ENCODE peak calls at places on chromosomes 13 and 19, in six cellular contexts. Q is DMS153, A is NCI-H226, S is mesenteric fat pad, R is islet precursor cell, L is GDM1. M is an unnamed sample.

GRCh38 chr19:18672606-18673337 is 10.7 kb upstream of the CRTC1 start:
- DNase-seq in Q (no peak), A (no peak), S (no peak), R (no peak), L (no peak), M (no peak)

GRCh38 chr13:105774739-105775460 is 760.6 kb downstream of the EFNB2 start:
- DNase-seq in Q (no peak), A (no peak), S (no peak), R (peak; percentile 96), L (no peak), M (no peak)

GRCh38 chr19:41995959-41996797 is 2.1 kb upstream of the ATP1A3 start:
- DNase-seq in Q (no peak), A (peak; percentile 1), S (no peak), R (no peak), L (no peak), M (no peak)

GRCh38 chr13:30466358-30466714 is 600 bp upstream of the HMGB1 start:
- DNase-seq in Q (no peak), A (no peak), S (no peak), R (no peak), L (no peak), M (no peak)

GRCh38 chr19:43872547-43873336 is 45.6 kb downstream of the ZNF283 start:
- DNase-seq in Q (no peak), A (no peak), S (no peak), R (no peak), L (no peak), M (no peak)

GRCh38 chr13:95355491-95355890 is 54.2 kb upstream of the ABCC4 start:
- DNase-seq in Q (no peak), A (peak; percentile 76), S (no peak), R (peak; percentile 63), L (no peak), M (no peak)

GRCh38 chr19:5086232-5086631 is 117.3 kb downstream of the KDM4B start:
- DNase-seq in Q (no peak), A (no peak), S (no peak), R (no peak), L (no peak), M (no peak)

GRCh38 chr13:99347335-99347878 is 40.2 kb upstream of the GPR183 start:
- DNase-seq in Q (no peak), A (no peak), S (no peak), R (no peak), L (no peak), M (no peak)

GRCh38 chr19:7113233-7113632 is 43.7 kb downstream of the ZNF557 start:
- DNase-seq in Q (no peak), A (no peak), S (no peak), R (no peak), L (no peak), M (no peak)

GRCh38 chr19:1819211-1819975 is 7.3 kb upstream of the ATP8B3 start:
- DNase-seq in Q (no peak), A (no peak), S (no peak), R (no peak), L (no peak), M (no peak)

GRCh38 chr13:43316997-43317396 is 293.6 kb downstream of the DNAJC15 start:
- DNase-seq in Q (no peak), A (peak; percentile 39), S (no peak), R (no peak), L (peak; percentile 67), M (no peak)

GRCh38 chr19:33879818-33880575 is 83.3 kb downstream of the KCTD15 start:
- DNase-seq in Q (no peak), A (no peak), S (peak; percentile 86), R (peak; percentile 67), L (no peak), M (no peak)

GRCh38 chr13:106532111-106532929 is 3.1 kb downstream of the EFNB2 start:
- DNase-seq in Q (no peak), A (peak; percentile 25), S (no peak), R (peak; percentile 73), L (no peak), M (no peak)

GRCh38 chr13:27573265-27573664 is 47.1 kb downstream of the LNX2 start:
- DNase-seq in Q (no peak), A (no peak), S (no peak), R (no peak), L (no peak), M (no peak)

GRCh38 chr19:37997911-37998344 is 90.9 kb downstream of the SIPA1L3 start:
- DNase-seq in Q (no peak), A (peak; percentile 86), S (no peak), R (no peak), L (no peak), M (no peak)

GRCh38 chr13:59413121-59413520 is 750.6 kb downstream of the DIAPH3 start:
- DNase-seq in Q (no peak), A (no peak), S (no peak), R (no peak), L (peak; percentile 62), M (no peak)

GRCh38 chr13:113991191-113991669 is 17.4 kb upstream of the C13orf46 start:
- DNase-seq in Q (no peak), A (no peak), S (no peak), R (no peak), L (no peak), M (no peak)

GRCh38 chr19:39411006-39411831 is 1.2 kb upstream of the PLEKHG2 start:
- DNase-seq in Q (no peak), A (no peak), S (no peak), R (no peak), L (no peak), M (no peak)

GRCh38 chr19:34336781-34337271 is 28.2 kb upstream of the GPI start:
- DNase-seq in Q (no peak), A (no peak), S (no peak), R (no peak), L (no peak), M (peak; percentile 12)

GRCh38 chr19:6047741-6048231 is 62.5 kb downstream of the RFX2 start:
- DNase-seq in Q (peak; percentile 16), A (no peak), S (peak; percentile 47), R (peak; percentile 77), L (no peak), M (no peak)

GRCh38 chr19:50793558-50794065 is 3.4 kb downstream of the ACP4 start:
- DNase-seq in Q (no peak), A (no peak), S (no peak), R (no peak), L (no peak), M (no peak)

GRCh38 chr13:26589754-26590153 is 32.3 kb downstream of the WASF3 start:
- DNase-seq in Q (no peak), A (no peak), S (no peak), R (no peak), L (no peak), M (no peak)

GRCh38 chr19:1417145-1417544 is 9.8 kb downstream of the DAZAP1 start:
- DNase-seq in Q (no peak), A (no peak), S (no peak), R (no peak), L (no peak), M (no peak)

GRCh38 chr13:61024046-61024445 is 391.6 kb downstream of the PCDH20 start:
- DNase-seq in Q (no peak), A (no peak), S (no peak), R (no peak), L (no peak), M (no peak)

GRCh38 chr19:39379865-39380399 is 11.0 kb downstream of the PAF1 start:
- DNase-seq in Q (no peak), A (no peak), S (no peak), R (no peak), L (no peak), M (no peak)

GRCh38 chr19:28437390-28438346 is 775.3 kb downstream of the UQCRFS1 start:
- DNase-seq in Q (peak; percentile 87), A (no peak), S (no peak), R (no peak), L (no peak), M (no peak)

GRCh38 chr19:1243768-1244692 is 2.5 kb downstream of the ATP5F1D start:
- DNase-seq in Q (peak; percentile 32), A (peak; percentile 74), S (no peak), R (peak; percentile 89), L (peak; percentile 65), M (peak; percentile 94)

GRCh38 chr19:9906475-9907087 is 29.7 kb downstream of the OLFM2 start:
- DNase-seq in Q (no peak), A (no peak), S (no peak), R (no peak), L (no peak), M (no peak)

GRCh38 chr13:96817336-96817941 is 176.8 kb downstream of the OXGR1 start:
- DNase-seq in Q (no peak), A (no peak), S (no peak), R (no peak), L (no peak), M (no peak)

GRCh38 chr19:16459680-16460079 is 12.1 kb downstream of the EPS15L1 start:
- DNase-seq in Q (no peak), A (no peak), S (no peak), R (no peak), L (no peak), M (no peak)

GRCh38 chr13:24784319-24784718 is 20.4 kb downstream of the RNF17 start:
- DNase-seq in Q (no peak), A (no peak), S (no peak), R (no peak), L (no peak), M (no peak)

GRCh38 chr19:32674959-32675719 is at the start of gene ANKRD27:
- DNase-seq in Q (peak; percentile 97), A (peak; percentile 92), S (peak; percentile 99), R (peak; percentile 99), L (peak; percentile 97), M (peak; percentile 94)

GRCh38 chr19:18167975-18168645 is 5.5 kb upstream of the IFI30 start:
- DNase-seq in Q (no peak), A (no peak), S (no peak), R (no peak), L (peak; percentile 39), M (no peak)

GRCh38 chr19:18171605-18172327 is 1.8 kb upstream of the IFI30 start:
- DNase-seq in Q (no peak), A (no peak), S (no peak), R (no peak), L (no peak), M (no peak)

GRCh38 chr19:8445488-8446001 is 770 bp downstream of the HNRNPM start:
- DNase-seq in Q (no peak), A (peak; percentile 43), S (peak; percentile 92), R (no peak), L (no peak), M (peak; percentile 71)

GRCh38 chr13:21894703-21895699 is 224.1 kb downstream of the FGF9 start:
- DNase-seq in Q (no peak), A (no peak), S (no peak), R (no peak), L (no peak), M (peak; percentile 28)

GRCh38 chr13:48876289-48876688 is 99.4 kb upstream of the FNDC3A start:
- DNase-seq in Q (no peak), A (no peak), S (no peak), R (no peak), L (no peak), M (no peak)

GRCh38 chr19:1227655-1228054 is 10.2 kb downstream of the CBARP start:
- DNase-seq in Q (no peak), A (no peak), S (no peak), R (no peak), L (no peak), M (no peak)